ENCODE peak calls at places on chromosome 16, in seven cellular contexts. M is psoas muscle, U is IMR-90, W is activated B cell treated with CpG ODN at 0.5 μM for 24 hours, A is tibial artery, X is gastrocnemius medialis, E is cardiac fibroblast. N is an unnamed sample.

GRCh38 chr16:57882206-57882605 is 79.9 kb upstream of the KIFC3 start:
- DNase-seq in M (no peak), U (no peak), W (no peak), A (no peak), X (no peak), E (no peak), N (no peak)

GRCh38 chr16:60922920-60923319 is 1113.3 kb downstream of the CDH8 start:
- DNase-seq in M (no peak), U (no peak), W (no peak), A (no peak), X (no peak), E (no peak), N (no peak)

GRCh38 chr16:16059895-16060590 is 110.6 kb downstream of the ABCC1 start:
- DNase-seq in M (peak; percentile 89), U (no peak), W (no peak), A (no peak), X (peak; percentile 93), E (no peak), N (no peak)

GRCh38 chr16:64964126-64964540 is 157.7 kb downstream of the CDH11 start:
- DNase-seq in M (no peak), U (peak; percentile 86), W (no peak), A (no peak), X (no peak), E (peak; percentile 90), N (no peak)

GRCh38 chr16:85923153-85924021 is 24.4 kb downstream of the IRF8 start:
- DNase-seq in M (no peak), U (peak; percentile 59), W (no peak), A (no peak), X (no peak), E (peak; percentile 27), N (no peak)

GRCh38 chr16:10036951-10037350 is 145.3 kb downstream of the GRIN2A start:
- DNase-seq in M (no peak), U (no peak), W (no peak), A (no peak), X (no peak), E (no peak), N (no peak)

GRCh38 chr16:22369221-22369811 is 5.1 kb downstream of the CDR2 start:
- DNase-seq in M (no peak), U (peak; percentile 79), W (no peak), A (no peak), X (no peak), E (peak; percentile 80), N (no peak)

GRCh38 chr16:50673496-50674275 is 7.4 kb downstream of the SNX20 start:
- DNase-seq in M (no peak), U (no peak), W (no peak), A (no peak), X (no peak), E (no peak), N (no peak)

GRCh38 chr16:25079637-25080375 is 31.7 kb upstream of the LCMT1 start:
- DNase-seq in M (no peak), U (no peak), W (no peak), A (no peak), X (no peak), E (no peak), N (no peak)

GRCh38 chr16:22035094-22035675 is 27.3 kb downstream of the MOSMO start:
- DNase-seq in M (no peak), U (no peak), W (no peak), A (no peak), X (no peak), E (no peak), N (no peak)

GRCh38 chr16:81005644-81006471 is 827 bp downstream of the CMC2 start:
- DNase-seq in M (no peak), U (peak; percentile 23), W (no peak), A (no peak), X (peak; percentile 48), E (peak; percentile 41), N (no peak)

GRCh38 chr16:81562174-81562849 is 117.7 kb downstream of the CMIP start:
- DNase-seq in M (no peak), U (no peak), W (no peak), A (no peak), X (no peak), E (no peak), N (no peak)

GRCh38 chr16:57756424-57757325 is 21.1 kb downstream of the KATNB1 start:
- DNase-seq in M (no peak), U (no peak), W (no peak), A (no peak), X (no peak), E (no peak), N (no peak)

GRCh38 chr16:86477642-86478041 is 32.7 kb upstream of the FOXF1 start:
- DNase-seq in M (no peak), U (peak; percentile 83), W (no peak), A (no peak), X (no peak), E (peak; percentile 69), N (no peak)

DNA sequence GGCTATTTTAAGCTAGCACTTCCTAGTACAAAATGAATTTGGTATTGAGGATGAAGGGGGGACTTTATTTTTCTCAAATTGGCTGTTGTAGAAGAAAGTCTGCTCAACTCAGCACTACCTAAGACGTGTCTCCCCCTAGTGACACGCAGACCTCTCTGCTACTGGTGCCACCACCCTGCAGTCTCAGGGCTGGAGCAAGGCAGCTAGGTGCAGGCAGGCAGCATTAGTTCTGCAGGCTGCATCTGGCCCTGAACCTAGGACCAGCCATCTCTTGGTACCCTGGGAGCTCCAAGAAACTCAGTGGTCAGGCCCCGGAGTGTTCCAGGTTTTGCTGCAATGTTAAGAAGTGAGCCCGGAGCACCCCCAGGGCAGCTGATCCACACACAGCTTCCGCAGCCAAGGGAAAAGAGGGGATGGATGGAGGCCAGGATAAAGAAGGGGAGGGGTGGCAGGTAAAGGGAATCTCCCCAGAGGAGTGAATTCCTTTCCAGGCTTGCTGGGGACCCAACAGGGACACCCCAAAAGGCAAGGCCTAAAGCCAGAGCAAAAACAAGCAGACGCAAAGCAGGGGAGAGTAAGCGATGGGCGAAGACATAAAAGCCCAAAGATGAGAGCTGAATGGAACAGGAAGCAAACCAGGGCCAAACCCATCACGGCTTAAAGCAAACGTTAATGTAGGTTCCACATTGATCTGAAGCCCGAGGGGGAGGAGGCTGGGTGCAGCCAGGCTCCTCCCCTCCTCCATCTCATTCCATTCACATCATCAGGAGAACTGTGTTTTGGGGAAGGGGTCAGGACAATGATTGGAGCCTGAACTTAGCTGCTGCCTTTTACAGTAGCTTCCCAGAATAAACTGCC is 200.5 kb downstream of the ZFHX3 start:
- DNase-seq in M (no peak), U (peak; percentile 36), W (no peak), A (no peak), X (no peak), E (peak; percentile 55), N (no peak)
- TF ChIP-seq CTCF in M (peak; percentile 40), U (peak; percentile 38), W (no peak), A (peak; percentile 54), X (no peak), E (peak; percentile 57), N (no peak)

GRCh38 chr16:73448970-73449369 is 401.0 kb upstream of the ZFHX3 start:
- DNase-seq in M (no peak), U (no peak), W (no peak), A (no peak), X (no peak), E (no peak), N (no peak)

DNA sequence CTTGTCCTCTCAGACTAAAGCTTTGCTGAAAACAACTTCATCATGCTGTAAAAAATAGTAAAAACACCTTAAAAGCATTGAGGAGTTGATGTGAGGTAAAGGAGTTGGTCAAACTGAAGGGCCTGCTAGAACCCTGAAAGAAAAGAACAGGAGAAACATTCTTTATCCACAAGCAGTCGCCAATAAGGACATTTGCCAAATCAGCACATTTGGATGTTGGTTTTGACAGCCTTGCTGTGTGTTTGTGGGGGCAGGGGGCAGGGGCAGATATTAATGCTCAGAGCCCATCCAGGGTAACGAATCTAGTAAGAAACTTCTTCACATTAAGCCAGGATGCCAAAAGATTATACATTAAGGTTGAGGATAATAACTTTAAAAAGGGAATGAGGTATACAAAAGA is 399.9 kb upstream of the ZFHX3 start:
- DNase-seq in M (no peak), U (no peak), W (no peak), A (no peak), X (no peak), E (no peak), N (no peak)
- TF ChIP-seq CTCF in M (no peak), U (no peak), W (no peak), A (no peak), X (no peak), E (no peak), N (no peak)

GRCh38 chr16:74268372-74268782 is 28.2 kb upstream of the PSMD7 start:
- DNase-seq in M (no peak), U (no peak), W (no peak), A (no peak), X (no peak), E (no peak), N (no peak)

GRCh38 chr16:74275031-74275636 is 21.5 kb upstream of the PSMD7 start:
- DNase-seq in M (no peak), U (peak; percentile 28), W (no peak), A (no peak), X (no peak), E (peak; percentile 53), N (no peak)

GRCh38 chr16:74271879-74272278 is 24.7 kb upstream of the PSMD7 start:
- DNase-seq in M (no peak), U (peak; percentile 2), W (no peak), A (no peak), X (no peak), E (peak; percentile 9), N (no peak)
- TF ChIP-seq CTCF in M (no peak), U (no peak), W (no peak), A (no peak), X (no peak), E (no peak), N (no peak)

GRCh38 chr16:66511615-66512500 is 38.1 kb downstream of the TK2 start:
- DNase-seq in M (no peak), U (peak; percentile 72), W (no peak), A (no peak), X (no peak), E (peak; percentile 81), N (no peak)
- TF ChIP-seq CTCF in M (no peak), U (no peak), W (no peak), A (no peak), X (no peak), E (peak; percentile 8), N (no peak)